ENCODE peak calls at places on chromosomes 3 and 15, in seven cellular contexts. One of them, this sample, is unnamed.

GRCh38 chr3:129593595-129594339 is 12.7 kb downstream of the PLXND1 start:
- DNase-seq in effector CD4-positive, alpha-beta T cell: no peak
- DNase-seq in HFFc6: no peak
- DNase-seq in stimulated activated CD8-positive, alpha-beta memory T cell treated with anti-CD3 and anti-CD28 coated beads, Interleukin-4, amount 100 ng/mL, for 24 hours: peak
- DNase-seq in fibroblast of lung: peak
- DNase-seq in fibroblast of the aortic adventitia: no peak
- DNase-seq in activated naive CD8-positive, alpha-beta T cell treated with anti-CD3 and anti-CD28 coated beads, Interleukin-2, amount 50 U/mL, for 24 hours: peak
- DNase-seq in this sample: no peak

GRCh38 chr3:385151-385550 is 188.6 kb downstream of the CHL1 start:
- DNase-seq in activated naive CD8-positive, alpha-beta T cell treated with anti-CD3 and anti-CD28 coated beads, Interleukin-2, amount 50 U/mL, for 24 hours: no peak
- DNase-seq in HFFc6: no peak
- DNase-seq in fibroblast of lung: peak
- DNase-seq in effector CD4-positive, alpha-beta T cell: no peak
- DNase-seq in fibroblast of the aortic adventitia: no peak
- DNase-seq in stimulated activated CD8-positive, alpha-beta memory T cell treated with anti-CD3 and anti-CD28 coated beads, Interleukin-4, amount 100 ng/mL, for 24 hours: no peak
- DNase-seq in this sample: no peak

GRCh38 chr3:105538483-105538882 is 171.8 kb downstream of the ALCAM start:
- DNase-seq in HFFc6: no peak
- DNase-seq in activated naive CD8-positive, alpha-beta T cell treated with anti-CD3 and anti-CD28 coated beads, Interleukin-2, amount 50 U/mL, for 24 hours: no peak
- DNase-seq in fibroblast of lung: no peak
- DNase-seq in stimulated activated CD8-positive, alpha-beta memory T cell treated with anti-CD3 and anti-CD28 coated beads, Interleukin-4, amount 100 ng/mL, for 24 hours: no peak
- DNase-seq in fibroblast of the aortic adventitia: no peak
- DNase-seq in effector CD4-positive, alpha-beta T cell: no peak
- DNase-seq in this sample: no peak

GRCh38 chr15:25693321-25694237 is 169.5 kb downstream of the ATP10A start:
- DNase-seq in activated naive CD8-positive, alpha-beta T cell treated with anti-CD3 and anti-CD28 coated beads, Interleukin-2, amount 50 U/mL, for 24 hours: peak
- DNase-seq in HFFc6: peak
- DNase-seq in fibroblast of the aortic adventitia: peak
- DNase-seq in effector CD4-positive, alpha-beta T cell: no peak
- DNase-seq in stimulated activated CD8-positive, alpha-beta memory T cell treated with anti-CD3 and anti-CD28 coated beads, Interleukin-4, amount 100 ng/mL, for 24 hours: peak
- DNase-seq in fibroblast of lung: peak
- DNase-seq in this sample: no peak

GRCh38 chr3:57184516-57184915 is 15.3 kb downstream of the HESX1 start:
- DNase-seq in effector CD4-positive, alpha-beta T cell: no peak
- DNase-seq in fibroblast of the aortic adventitia: no peak
- DNase-seq in fibroblast of lung: no peak
- DNase-seq in stimulated activated CD8-positive, alpha-beta memory T cell treated with anti-CD3 and anti-CD28 coated beads, Interleukin-4, amount 100 ng/mL, for 24 hours: no peak
- DNase-seq in HFFc6: no peak
- DNase-seq in activated naive CD8-positive, alpha-beta T cell treated with anti-CD3 and anti-CD28 coated beads, Interleukin-2, amount 50 U/mL, for 24 hours: no peak
- DNase-seq in this sample: no peak

GRCh38 chr3:107643038-107643883 is 120.5 kb downstream of the BBX start:
- DNase-seq in activated naive CD8-positive, alpha-beta T cell treated with anti-CD3 and anti-CD28 coated beads, Interleukin-2, amount 50 U/mL, for 24 hours: no peak
- DNase-seq in effector CD4-positive, alpha-beta T cell: no peak
- DNase-seq in fibroblast of lung: no peak
- DNase-seq in fibroblast of the aortic adventitia: no peak
- DNase-seq in HFFc6: no peak
- DNase-seq in stimulated activated CD8-positive, alpha-beta memory T cell treated with anti-CD3 and anti-CD28 coated beads, Interleukin-4, amount 100 ng/mL, for 24 hours: no peak
- DNase-seq in this sample: no peak

GRCh38 chr3:50655009-50655830 is 19.5 kb upstream of the DOCK3 start:
- DNase-seq in stimulated activated CD8-positive, alpha-beta memory T cell treated with anti-CD3 and anti-CD28 coated beads, Interleukin-4, amount 100 ng/mL, for 24 hours: no peak
- DNase-seq in activated naive CD8-positive, alpha-beta T cell treated with anti-CD3 and anti-CD28 coated beads, Interleukin-2, amount 50 U/mL, for 24 hours: peak
- DNase-seq in effector CD4-positive, alpha-beta T cell: no peak
- DNase-seq in fibroblast of the aortic adventitia: no peak
- DNase-seq in fibroblast of lung: no peak
- DNase-seq in HFFc6: peak
- DNase-seq in this sample: no peak

GRCh38 chr3:151871639-151872468 is 1.6 kb upstream of the SUCNR1 start:
- DNase-seq in stimulated activated CD8-positive, alpha-beta memory T cell treated with anti-CD3 and anti-CD28 coated beads, Interleukin-4, amount 100 ng/mL, for 24 hours: no peak
- DNase-seq in effector CD4-positive, alpha-beta T cell: no peak
- DNase-seq in fibroblast of the aortic adventitia: no peak
- DNase-seq in HFFc6: no peak
- DNase-seq in activated naive CD8-positive, alpha-beta T cell treated with anti-CD3 and anti-CD28 coated beads, Interleukin-2, amount 50 U/mL, for 24 hours: no peak
- DNase-seq in fibroblast of lung: no peak
- DNase-seq in this sample: no peak

GRCh38 chr15:58221591-58222241 is 83.5 kb downstream of the AQP9 start:
- DNase-seq in effector CD4-positive, alpha-beta T cell: no peak
- DNase-seq in HFFc6: peak
- DNase-seq in fibroblast of lung: peak
- DNase-seq in activated naive CD8-positive, alpha-beta T cell treated with anti-CD3 and anti-CD28 coated beads, Interleukin-2, amount 50 U/mL, for 24 hours: peak
- DNase-seq in fibroblast of the aortic adventitia: peak
- DNase-seq in stimulated activated CD8-positive, alpha-beta memory T cell treated with anti-CD3 and anti-CD28 coated beads, Interleukin-4, amount 100 ng/mL, for 24 hours: no peak
- DNase-seq in this sample: peak

GRCh38 chr3:11470031-11470853 is 173.5 kb downstream of the VGLL4 start:
- DNase-seq in HFFc6: no peak
- DNase-seq in activated naive CD8-positive, alpha-beta T cell treated with anti-CD3 and anti-CD28 coated beads, Interleukin-2, amount 50 U/mL, for 24 hours: no peak
- DNase-seq in fibroblast of the aortic adventitia: no peak
- DNase-seq in stimulated activated CD8-positive, alpha-beta memory T cell treated with anti-CD3 and anti-CD28 coated beads, Interleukin-4, amount 100 ng/mL, for 24 hours: no peak
- DNase-seq in effector CD4-positive, alpha-beta T cell: no peak
- DNase-seq in fibroblast of lung: no peak
- DNase-seq in this sample: no peak

GRCh38 chr15:42736178-42736792 is 643 bp downstream of the CDAN1 start:
- DNase-seq in HFFc6: no peak
- DNase-seq in fibroblast of lung: peak
- DNase-seq in fibroblast of the aortic adventitia: no peak
- DNase-seq in stimulated activated CD8-positive, alpha-beta memory T cell treated with anti-CD3 and anti-CD28 coated beads, Interleukin-4, amount 100 ng/mL, for 24 hours: no peak
- DNase-seq in activated naive CD8-positive, alpha-beta T cell treated with anti-CD3 and anti-CD28 coated beads, Interleukin-2, amount 50 U/mL, for 24 hours: peak
- DNase-seq in effector CD4-positive, alpha-beta T cell: no peak
- DNase-seq in this sample: peak